ENCODE peak calls at places on chromosomes 16 and 17, in six cellular contexts. B is BJ; W is AG04450; J is NCI-H1417; T is stimulated activated CD4-positive, alpha-beta T cell treated with anti-CD3 and anti-CD28 coated beads, Interleukin-4, amount 100 ng/mL, for 1 hour; E is caudate nucleus. P is an unnamed sample.

GRCh38 chr17:79041723-79042420 is 17.9 kb downstream of the C1QTNF1 start:
- DNase-seq in B (no peak), W (no peak), J (no peak), T (no peak), E (no peak), P (no peak)

GRCh38 chr16:86671486-86672214 is 93.3 kb downstream of the FOXL1 start:
- DNase-seq in B (no peak), W (no peak), J (no peak), T (no peak), E (no peak), P (no peak)

GRCh38 chr16:87416826-87417471 is 24.8 kb downstream of the MAP1LC3B start:
- DNase-seq in B (no peak), W (no peak), J (peak), T (peak), E (no peak), P (peak)

GRCh38 chr16:29154100-29154499 is 169.2 kb downstream of the LAT start:
- DNase-seq in B (no peak), W (no peak), J (no peak), T (no peak), E (no peak), P (no peak)

GRCh38 chr17:41446806-41447205 is 6.0 kb upstream of the KRT38 start:
- DNase-seq in B (peak), W (no peak), J (no peak), T (no peak), E (no peak), P (no peak)

GRCh38 chr17:47997595-47997994 is 26.7 kb downstream of the CDK5RAP3 start:
- DNase-seq in B (no peak), W (no peak), J (no peak), T (no peak), E (no peak), P (no peak)

GRCh38 chr16:58843675-58844074 is 109.6 kb upstream of the GOT2 start:
- DNase-seq in B (no peak), W (no peak), J (peak), T (no peak), E (no peak), P (peak)

GRCh38 chr17:49049265-49049664 is 52.1 kb downstream of the IGF2BP1 start:
- DNase-seq in B (no peak), W (no peak), J (no peak), T (no peak), E (no peak), P (no peak)

GRCh38 chr17:74431568-74432483 is at the start of gene GPRC5C:
- DNase-seq in B (no peak), W (no peak), J (peak), T (peak), E (no peak), P (peak)

P was measured in A673.